ENCODE peak calls at places on chromosomes 7 and 10, in ten cellular contexts. S is suprapubic skin, X is uterus, D is body of pancreas, R is IMR-90, P is A549, W is thyroid gland, Q is heart left ventricle, E is H1, Z is endothelial cell of umbilical vein. Y is an unnamed sample.

GRCh38 chr10:49601857-49602256 is 8.3 kb upstream of the SLC18A3 start:
- DNase-seq in S (no peak), X (no peak), D (no peak), R (peak; percentile 9), P (no peak), W (no peak), Q (no peak), E (no peak), Z (no peak), Y (peak; percentile 14)

GRCh38 chr10:11881477-11882417 is 58.6 kb downstream of the PROSER2 start:
- DNase-seq in S (no peak), X (no peak), D (peak; percentile 47), R (peak; percentile 23), P (peak; percentile 86), W (peak; percentile 37), Q (peak; percentile 48), E (no peak), Z (no peak), Y (no peak)

GRCh38 chr7:101688183-101688831 is 59.2 kb upstream of the MYL10 start:
- DNase-seq in S (peak; percentile 90), X (peak; percentile 78), D (peak; percentile 83), R (peak; percentile 46), P (peak; percentile 75), W (peak; percentile 76), Q (peak; percentile 92), E (no peak), Z (peak; percentile 58), Y (peak; percentile 85)

GRCh38 chr7:34672430-34672829 is 14.4 kb downstream of the NPSR1 start:
- DNase-seq in S (no peak), X (no peak), D (no peak), R (peak; percentile 17), P (no peak), W (no peak), Q (no peak), E (no peak), Z (peak; percentile 25), Y (no peak)

GRCh38 chr7:96508371-96508770 is 186.5 kb upstream of the SLC25A13 start:
- DNase-seq in S (no peak), X (no peak), D (no peak), R (no peak), P (no peak), W (no peak), Q (no peak), E (no peak), Z (no peak), Y (no peak)

GRCh38 chr10:3906511-3907111 is 121.6 kb upstream of the KLF6 start:
- DNase-seq in S (no peak), X (no peak), D (no peak), R (peak; percentile 91), P (no peak), W (peak; percentile 78), Q (no peak), E (no peak), Z (no peak), Y (no peak)

GRCh38 chr7:102439963-102440795 is 6.8 kb downstream of the ORAI2 start:
- DNase-seq in S (no peak), X (peak; percentile 68), D (peak; percentile 46), R (peak; percentile 79), P (peak; percentile 70), W (no peak), Q (peak; percentile 86), E (peak; percentile 53), Z (peak; percentile 93), Y (peak; percentile 97)

GRCh38 chr7:131600578-131600977 is 44.1 kb upstream of the PODXL start:
- DNase-seq in S (no peak), X (no peak), D (no peak), R (peak; percentile 72), P (peak; percentile 51), W (no peak), Q (no peak), E (no peak), Z (peak; percentile 49), Y (no peak)

GRCh38 chr10:120600871-120601644 is 144.0 kb downstream of the PLPP4 start:
- DNase-seq in S (no peak), X (no peak), D (no peak), R (no peak), P (no peak), W (no peak), Q (no peak), E (peak; percentile 39), Z (peak; percentile 47), Y (no peak)

GRCh38 chr10:52801951-52802350 is 29.4 kb upstream of the MBL2 start:
- DNase-seq in S (no peak), X (no peak), D (no peak), R (no peak), P (peak; percentile 7), W (no peak), Q (no peak), E (no peak), Z (no peak), Y (no peak)

GRCh38 chr7:46368871-46369270 is 447.8 kb upstream of the IGFBP3 start:
- DNase-seq in S (no peak), X (no peak), D (no peak), R (no peak), P (no peak), W (no peak), Q (no peak), E (no peak), Z (no peak), Y (no peak)

GRCh38 chr10:75472685-75473084 is 41.3 kb downstream of the LRMDA start:
- DNase-seq in S (no peak), X (no peak), D (no peak), R (no peak), P (no peak), W (no peak), Q (no peak), E (no peak), Z (peak; percentile 11), Y (no peak)

GRCh38 chr10:17644485-17644964 is 574 bp downstream of the STAM start:
- DNase-seq in S (no peak), X (peak; percentile 14), D (peak; percentile 58), R (peak; percentile 30), P (no peak), W (no peak), Q (no peak), E (no peak), Z (no peak), Y (no peak)

GRCh38 chr10:73886085-73886529 is 11.8 kb upstream of the CAMK2G start:
- DNase-seq in S (no peak), X (peak; percentile 80), D (peak; percentile 71), R (peak; percentile 82), P (peak; percentile 84), W (peak; percentile 75), Q (peak; percentile 74), E (no peak), Z (peak; percentile 72), Y (peak; percentile 77)

GRCh38 chr7:94307399-94308048 is 87.2 kb upstream of the COL1A2 start:
- DNase-seq in S (no peak), X (no peak), D (no peak), R (no peak), P (no peak), W (no peak), Q (no peak), E (no peak), Z (no peak), Y (no peak)

GRCh38 chr7:26198133-26198780 is 2.3 kb downstream of the HNRNPA2B1 start:
- DNase-seq in S (no peak), X (no peak), D (no peak), R (no peak), P (no peak), W (no peak), Q (no peak), E (no peak), Z (peak; percentile 61), Y (no peak)
- H3K4me1 ChIP-seq in S (peaks cover 53% of the 10 kb centered on the region), X (peaks cover 13% of the 10 kb centered on the region), D (peaks cover 49% of the 10 kb centered on the region), R (peaks cover 5% of the 10 kb centered on the region), P (peaks cover 39% of the 10 kb centered on the region), W (peaks cover 36% of the 10 kb centered on the region), Q (peaks cover 55% of the 10 kb centered on the region), E (no peaks in the 10 kb centered on the region), Z (peaks cover 39% of the 10 kb centered on the region), Y (peaks cover 39% of the 10 kb centered on the region)

GRCh38 chr10:6178581-6178980 is 24.2 kb upstream of the PFKFB3 start:
- DNase-seq in S (no peak), X (no peak), D (no peak), R (no peak), P (no peak), W (no peak), Q (no peak), E (no peak), Z (no peak), Y (no peak)
- TF ChIP-seq POLR2A in S (no peak), X (no peak), D (no peak), R (no peak), P (no peak), W (no peak), Q (no peak), E (no peak), Z (no peak), Y (no peak)

GRCh38 chr10:86815035-86815617 is 58.7 kb downstream of the BMPR1A start:
- DNase-seq in S (no peak), X (no peak), D (no peak), R (peak; percentile 65), P (no peak), W (no peak), Q (no peak), E (no peak), Z (no peak), Y (no peak)
- H3K4me3 ChIP-seq in S (no peak overlapping the region), X (no peak overlapping the region), D (no peak overlapping the region), R (no peak overlapping the region), P (no peak overlapping the region), W (no peak overlapping the region), Q (no peak overlapping the region), E (no peak overlapping the region), Z (no peak overlapping the region), Y (no peak overlapping the region)

GRCh38 chr10:122348951-122349361 is 25.6 kb upstream of the PLEKHA1 start:
- DNase-seq in S (no peak), X (no peak), D (no peak), R (no peak), P (no peak), W (no peak), Q (no peak), E (no peak), Z (no peak), Y (no peak)

GRCh38 chr10:122346326-122346950 is 28.1 kb upstream of the PLEKHA1 start:
- DNase-seq in S (no peak), X (no peak), D (no peak), R (no peak), P (no peak), W (no peak), Q (no peak), E (no peak), Z (no peak), Y (no peak)

GRCh38 chr10:122347162-122347561 is 27.3 kb upstream of the PLEKHA1 start:
- DNase-seq in S (no peak), X (no peak), D (no peak), R (no peak), P (no peak), W (no peak), Q (no peak), E (no peak), Z (no peak), Y (no peak)

GRCh38 chr10:122349758-122350355 is 24.7 kb upstream of the PLEKHA1 start:
- DNase-seq in S (no peak), X (no peak), D (no peak), R (no peak), P (no peak), W (no peak), Q (no peak), E (no peak), Z (no peak), Y (no peak)

DNA sequence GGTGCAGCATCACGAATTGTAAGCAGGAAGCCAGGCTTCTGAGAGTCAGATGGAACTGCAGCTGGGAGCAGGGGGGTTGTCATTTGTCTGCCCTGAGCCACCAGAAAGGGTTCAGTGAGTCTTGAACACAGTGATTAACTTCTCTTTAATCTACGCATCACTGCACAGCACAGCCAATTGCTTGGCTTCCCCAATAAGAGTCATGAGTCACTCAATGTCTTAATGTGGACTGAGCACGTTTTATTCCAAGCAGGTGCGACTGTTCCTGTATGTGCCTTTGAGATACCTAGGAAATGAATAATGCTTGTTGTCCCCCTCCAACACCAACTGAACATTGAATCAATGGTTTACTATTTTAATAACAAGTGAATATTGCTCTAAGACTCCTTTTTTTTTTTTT is 26.0 kb upstream of the PLEKHA1 start:
- DNase-seq in S (no peak), X (no peak), D (no peak), R (no peak), P (no peak), W (peak; percentile 55), Q (no peak), E (no peak), Z (no peak), Y (no peak)
- H3K4me1 ChIP-seq in S (peaks cover 16% of the 10 kb centered on the region), X (no peaks in the 10 kb centered on the region), D (no peaks in the 10 kb centered on the region), R (no peaks in the 10 kb centered on the region), P (peaks cover 8% of the 10 kb centered on the region), W (peaks cover 12% of the 10 kb centered on the region), Q (no peaks in the 10 kb centered on the region), E (no peaks in the 10 kb centered on the region), Z (no peaks in the 10 kb centered on the region), Y (no peaks in the 10 kb centered on the region)